ENCODE peak calls at places on chromosomes 4 and X, in seven cellular contexts. One of them, this sample, is unnamed.

GRCh38 chr4:162523171-162523570 is 359.4 kb upstream of the FSTL5 start:
- DNase-seq in mesendoderm: no peak
- DNase-seq in mesothelial cell of epicardium: no peak
- DNase-seq in NCI-H2029: no peak
- DNase-seq in AG10803: no peak
- DNase-seq in omental fat pad: no peak
- DNase-seq in caudate nucleus: no peak
- DNase-seq in this sample: no peak

GRCh38 chr4:55311792-55312490 is 34.1 kb upstream of the SRD5A3 start:
- DNase-seq in mesendoderm: no peak
- DNase-seq in mesothelial cell of epicardium: no peak
- DNase-seq in NCI-H2029: no peak
- DNase-seq in AG10803: no peak
- DNase-seq in omental fat pad: no peak
- DNase-seq in caudate nucleus: no peak
- DNase-seq in this sample: no peak

GRCh38 chr4:139530833-139531427 is 25.1 kb downstream of the SETD7 start:
- DNase-seq in mesendoderm: peak
- DNase-seq in mesothelial cell of epicardium: peak
- DNase-seq in NCI-H2029: peak
- DNase-seq in AG10803: peak
- DNase-seq in omental fat pad: peak
- DNase-seq in caudate nucleus: no peak
- DNase-seq in this sample: no peak

GRCh38 chrX:30702736-30703135 is 49.5 kb downstream of the GK start:
- DNase-seq in mesendoderm: peak
- DNase-seq in mesothelial cell of epicardium: no peak
- DNase-seq in NCI-H2029: no peak
- DNase-seq in AG10803: peak
- DNase-seq in omental fat pad: no peak
- DNase-seq in caudate nucleus: no peak
- DNase-seq in this sample: no peak

GRCh38 chr4:24380953-24381506 is 203.3 kb downstream of the DHX15 start:
- DNase-seq in mesendoderm: no peak
- DNase-seq in mesothelial cell of epicardium: no peak
- DNase-seq in NCI-H2029: no peak
- DNase-seq in AG10803: no peak
- DNase-seq in omental fat pad: no peak
- DNase-seq in caudate nucleus: no peak
- DNase-seq in this sample: no peak

GRCh38 chr4:38819569-38819968 is 15.0 kb upstream of the TLR1 start:
- DNase-seq in mesendoderm: no peak
- DNase-seq in mesothelial cell of epicardium: no peak
- DNase-seq in NCI-H2029: no peak
- DNase-seq in AG10803: no peak
- DNase-seq in omental fat pad: no peak
- DNase-seq in caudate nucleus: no peak
- DNase-seq in this sample: no peak

GRCh38 chr4:64857815-64858214 is 448.6 kb upstream of the TECRL start:
- DNase-seq in mesendoderm: peak
- DNase-seq in mesothelial cell of epicardium: no peak
- DNase-seq in NCI-H2029: no peak
- DNase-seq in AG10803: no peak
- DNase-seq in omental fat pad: no peak
- DNase-seq in caudate nucleus: no peak
- DNase-seq in this sample: no peak

GRCh38 chr4:74038161-74039064 is at the start of gene CXCL3:
- DNase-seq in mesendoderm: peak
- DNase-seq in mesothelial cell of epicardium: peak
- DNase-seq in NCI-H2029: no peak
- DNase-seq in AG10803: peak
- DNase-seq in omental fat pad: peak
- DNase-seq in caudate nucleus: peak
- DNase-seq in this sample: peak

GRCh38 chr4:75715105-75715799 is 9.1 kb upstream of the USO1 start:
- DNase-seq in mesendoderm: peak
- DNase-seq in mesothelial cell of epicardium: no peak
- DNase-seq in NCI-H2029: no peak
- DNase-seq in AG10803: peak
- DNase-seq in omental fat pad: no peak
- DNase-seq in caudate nucleus: no peak
- DNase-seq in this sample: no peak